ENCODE peak calls at places on chromosomes 11 and 22, in seven cellular contexts. One of them, this sample, is unnamed.

GRCh38 chr11:133362921-133363320 is 169.4 kb downstream of the OPCML start:
- DNase-seq in activated T-cell treated with anti-CD3 and anti-CD28 coated beads for 48 hours: no peak
- DNase-seq in stimulated activated CD4-positive, alpha-beta T cell treated with anti-CD3 and anti-CD28 coated beads, Interleukin-15, amount 100 ng/mL, for 1 hour: no peak
- DNase-seq in T follicular helper cell: no peak
- DNase-seq in M059J: no peak
- DNase-seq in epithelial cell of prostate: no peak
- DNase-seq in stimulated activated CD8-positive, alpha-beta memory T cell treated with anti-CD3 and anti-CD28 coated beads, Interleukin-15, amount 100 ng/mL, for 24 hours: no peak
- DNase-seq in this sample: no peak

GRCh38 chr11:46388619-46389449 is 2.7 kb downstream of the CHRM4 start:
- DNase-seq in stimulated activated CD4-positive, alpha-beta T cell treated with anti-CD3 and anti-CD28 coated beads, Interleukin-15, amount 100 ng/mL, for 1 hour: no peak
- DNase-seq in epithelial cell of prostate: no peak
- DNase-seq in activated T-cell treated with anti-CD3 and anti-CD28 coated beads for 48 hours: no peak
- DNase-seq in M059J: no peak
- DNase-seq in T follicular helper cell: no peak
- DNase-seq in stimulated activated CD8-positive, alpha-beta memory T cell treated with anti-CD3 and anti-CD28 coated beads, Interleukin-15, amount 100 ng/mL, for 24 hours: no peak
- DNase-seq in this sample: no peak

GRCh38 chr11:78812513-78813293 is 238.0 kb upstream of the NARS2 start:
- DNase-seq in epithelial cell of prostate: no peak
- DNase-seq in stimulated activated CD4-positive, alpha-beta T cell treated with anti-CD3 and anti-CD28 coated beads, Interleukin-15, amount 100 ng/mL, for 1 hour: no peak
- DNase-seq in M059J: peak
- DNase-seq in T follicular helper cell: no peak
- DNase-seq in stimulated activated CD8-positive, alpha-beta memory T cell treated with anti-CD3 and anti-CD28 coated beads, Interleukin-15, amount 100 ng/mL, for 24 hours: no peak
- DNase-seq in activated T-cell treated with anti-CD3 and anti-CD28 coated beads for 48 hours: no peak
- DNase-seq in this sample: no peak

GRCh38 chr22:23553922-23554870 is 25.9 kb downstream of the IGLL1 start:
- DNase-seq in M059J: no peak
- DNase-seq in stimulated activated CD8-positive, alpha-beta memory T cell treated with anti-CD3 and anti-CD28 coated beads, Interleukin-15, amount 100 ng/mL, for 24 hours: no peak
- DNase-seq in activated T-cell treated with anti-CD3 and anti-CD28 coated beads for 48 hours: no peak
- DNase-seq in epithelial cell of prostate: no peak
- DNase-seq in T follicular helper cell: no peak
- DNase-seq in stimulated activated CD4-positive, alpha-beta T cell treated with anti-CD3 and anti-CD28 coated beads, Interleukin-15, amount 100 ng/mL, for 1 hour: no peak
- DNase-seq in this sample: no peak

GRCh38 chr11:35155677-35156076 is 16.7 kb downstream of the CD44 start:
- DNase-seq in epithelial cell of prostate: no peak
- DNase-seq in stimulated activated CD8-positive, alpha-beta memory T cell treated with anti-CD3 and anti-CD28 coated beads, Interleukin-15, amount 100 ng/mL, for 24 hours: no peak
- DNase-seq in M059J: no peak
- DNase-seq in T follicular helper cell: no peak
- DNase-seq in stimulated activated CD4-positive, alpha-beta T cell treated with anti-CD3 and anti-CD28 coated beads, Interleukin-15, amount 100 ng/mL, for 1 hour: no peak
- DNase-seq in activated T-cell treated with anti-CD3 and anti-CD28 coated beads for 48 hours: no peak
- DNase-seq in this sample: no peak

GRCh38 chr22:31130873-31131272 is 8.1 kb downstream of the INPP5J start:
- DNase-seq in T follicular helper cell: no peak
- DNase-seq in stimulated activated CD8-positive, alpha-beta memory T cell treated with anti-CD3 and anti-CD28 coated beads, Interleukin-15, amount 100 ng/mL, for 24 hours: no peak
- DNase-seq in stimulated activated CD4-positive, alpha-beta T cell treated with anti-CD3 and anti-CD28 coated beads, Interleukin-15, amount 100 ng/mL, for 1 hour: no peak
- DNase-seq in M059J: no peak
- DNase-seq in epithelial cell of prostate: no peak
- DNase-seq in activated T-cell treated with anti-CD3 and anti-CD28 coated beads for 48 hours: no peak
- DNase-seq in this sample: no peak

GRCh38 chr22:38074181-38075104 is 9.5 kb downstream of the SLC16A8 start:
- DNase-seq in stimulated activated CD8-positive, alpha-beta memory T cell treated with anti-CD3 and anti-CD28 coated beads, Interleukin-15, amount 100 ng/mL, for 24 hours: no peak
- DNase-seq in activated T-cell treated with anti-CD3 and anti-CD28 coated beads for 48 hours: no peak
- DNase-seq in epithelial cell of prostate: no peak
- DNase-seq in M059J: no peak
- DNase-seq in T follicular helper cell: no peak
- DNase-seq in stimulated activated CD4-positive, alpha-beta T cell treated with anti-CD3 and anti-CD28 coated beads, Interleukin-15, amount 100 ng/mL, for 1 hour: no peak
- DNase-seq in this sample: no peak

GRCh38 chr11:111983187-111983986 is 41.8 kb upstream of the DLAT start:
- DNase-seq in T follicular helper cell: no peak
- DNase-seq in activated T-cell treated with anti-CD3 and anti-CD28 coated beads for 48 hours: no peak
- DNase-seq in epithelial cell of prostate: no peak
- DNase-seq in M059J: no peak
- DNase-seq in stimulated activated CD8-positive, alpha-beta memory T cell treated with anti-CD3 and anti-CD28 coated beads, Interleukin-15, amount 100 ng/mL, for 24 hours: no peak
- DNase-seq in stimulated activated CD4-positive, alpha-beta T cell treated with anti-CD3 and anti-CD28 coated beads, Interleukin-15, amount 100 ng/mL, for 1 hour: no peak
- DNase-seq in this sample: no peak

GRCh38 chr22:17379939-17380710 is 10.9 kb downstream of the CECR2 start:
- DNase-seq in T follicular helper cell: no peak
- DNase-seq in stimulated activated CD4-positive, alpha-beta T cell treated with anti-CD3 and anti-CD28 coated beads, Interleukin-15, amount 100 ng/mL, for 1 hour: no peak
- DNase-seq in M059J: no peak
- DNase-seq in activated T-cell treated with anti-CD3 and anti-CD28 coated beads for 48 hours: no peak
- DNase-seq in stimulated activated CD8-positive, alpha-beta memory T cell treated with anti-CD3 and anti-CD28 coated beads, Interleukin-15, amount 100 ng/mL, for 24 hours: no peak
- DNase-seq in epithelial cell of prostate: no peak
- DNase-seq in this sample: no peak

GRCh38 chr22:31327786-31328544 is 18.2 kb downstream of the PATZ1 start:
- DNase-seq in T follicular helper cell: no peak
- DNase-seq in M059J: no peak
- DNase-seq in epithelial cell of prostate: no peak
- DNase-seq in stimulated activated CD8-positive, alpha-beta memory T cell treated with anti-CD3 and anti-CD28 coated beads, Interleukin-15, amount 100 ng/mL, for 24 hours: no peak
- DNase-seq in activated T-cell treated with anti-CD3 and anti-CD28 coated beads for 48 hours: no peak
- DNase-seq in stimulated activated CD4-positive, alpha-beta T cell treated with anti-CD3 and anti-CD28 coated beads, Interleukin-15, amount 100 ng/mL, for 1 hour: no peak
- DNase-seq in this sample: peak

GRCh38 chr22:45612940-45613339 is 58.7 kb upstream of the ATXN10 start:
- DNase-seq in epithelial cell of prostate: no peak
- DNase-seq in stimulated activated CD8-positive, alpha-beta memory T cell treated with anti-CD3 and anti-CD28 coated beads, Interleukin-15, amount 100 ng/mL, for 24 hours: no peak
- DNase-seq in activated T-cell treated with anti-CD3 and anti-CD28 coated beads for 48 hours: no peak
- DNase-seq in T follicular helper cell: no peak
- DNase-seq in stimulated activated CD4-positive, alpha-beta T cell treated with anti-CD3 and anti-CD28 coated beads, Interleukin-15, amount 100 ng/mL, for 1 hour: no peak
- DNase-seq in M059J: peak
- DNase-seq in this sample: no peak

GRCh38 chr11:12207384-12208150 is 97.2 kb downstream of the MICAL2 start:
- DNase-seq in activated T-cell treated with anti-CD3 and anti-CD28 coated beads for 48 hours: peak
- DNase-seq in stimulated activated CD8-positive, alpha-beta memory T cell treated with anti-CD3 and anti-CD28 coated beads, Interleukin-15, amount 100 ng/mL, for 24 hours: no peak
- DNase-seq in M059J: peak
- DNase-seq in stimulated activated CD4-positive, alpha-beta T cell treated with anti-CD3 and anti-CD28 coated beads, Interleukin-15, amount 100 ng/mL, for 1 hour: no peak
- DNase-seq in epithelial cell of prostate: no peak
- DNase-seq in T follicular helper cell: no peak
- DNase-seq in this sample: peak

GRCh38 chr11:61972796-61973602 is 5.6 kb upstream of the FTH1 start:
- DNase-seq in activated T-cell treated with anti-CD3 and anti-CD28 coated beads for 48 hours: no peak
- DNase-seq in M059J: peak
- DNase-seq in stimulated activated CD4-positive, alpha-beta T cell treated with anti-CD3 and anti-CD28 coated beads, Interleukin-15, amount 100 ng/mL, for 1 hour: no peak
- DNase-seq in epithelial cell of prostate: peak
- DNase-seq in T follicular helper cell: no peak
- DNase-seq in stimulated activated CD8-positive, alpha-beta memory T cell treated with anti-CD3 and anti-CD28 coated beads, Interleukin-15, amount 100 ng/mL, for 24 hours: no peak
- DNase-seq in this sample: peak

GRCh38 chr11:133082453-133082781 is 449.9 kb downstream of the OPCML start:
- DNase-seq in activated T-cell treated with anti-CD3 and anti-CD28 coated beads for 48 hours: no peak
- DNase-seq in M059J: no peak
- DNase-seq in T follicular helper cell: no peak
- DNase-seq in stimulated activated CD4-positive, alpha-beta T cell treated with anti-CD3 and anti-CD28 coated beads, Interleukin-15, amount 100 ng/mL, for 1 hour: no peak
- DNase-seq in epithelial cell of prostate: no peak
- DNase-seq in stimulated activated CD8-positive, alpha-beta memory T cell treated with anti-CD3 and anti-CD28 coated beads, Interleukin-15, amount 100 ng/mL, for 24 hours: no peak
- DNase-seq in this sample: no peak

GRCh38 chr11:73991471-73992006 is 8.9 kb upstream of the UCP2 start:
- DNase-seq in M059J: no peak
- DNase-seq in stimulated activated CD8-positive, alpha-beta memory T cell treated with anti-CD3 and anti-CD28 coated beads, Interleukin-15, amount 100 ng/mL, for 24 hours: no peak
- DNase-seq in stimulated activated CD4-positive, alpha-beta T cell treated with anti-CD3 and anti-CD28 coated beads, Interleukin-15, amount 100 ng/mL, for 1 hour: no peak
- DNase-seq in epithelial cell of prostate: no peak
- DNase-seq in activated T-cell treated with anti-CD3 and anti-CD28 coated beads for 48 hours: no peak
- DNase-seq in T follicular helper cell: no peak
- DNase-seq in this sample: no peak

GRCh38 chr22:50672471-50673230 is at the start of gene SHANK3:
- DNase-seq in stimulated activated CD4-positive, alpha-beta T cell treated with anti-CD3 and anti-CD28 coated beads, Interleukin-15, amount 100 ng/mL, for 1 hour: no peak
- DNase-seq in epithelial cell of prostate: no peak
- DNase-seq in T follicular helper cell: no peak
- DNase-seq in activated T-cell treated with anti-CD3 and anti-CD28 coated beads for 48 hours: no peak
- DNase-seq in M059J: no peak
- DNase-seq in stimulated activated CD8-positive, alpha-beta memory T cell treated with anti-CD3 and anti-CD28 coated beads, Interleukin-15, amount 100 ng/mL, for 24 hours: no peak
- DNase-seq in this sample: no peak

GRCh38 chr11:64040684-64041267 is 5.0 kb downstream of the FLRT1 start:
- DNase-seq in stimulated activated CD8-positive, alpha-beta memory T cell treated with anti-CD3 and anti-CD28 coated beads, Interleukin-15, amount 100 ng/mL, for 24 hours: no peak
- DNase-seq in M059J: no peak
- DNase-seq in epithelial cell of prostate: no peak
- DNase-seq in activated T-cell treated with anti-CD3 and anti-CD28 coated beads for 48 hours: no peak
- DNase-seq in T follicular helper cell: no peak
- DNase-seq in stimulated activated CD4-positive, alpha-beta T cell treated with anti-CD3 and anti-CD28 coated beads, Interleukin-15, amount 100 ng/mL, for 1 hour: no peak
- DNase-seq in this sample: peak

GRCh38 chr11:75654314-75654713 is 14.5 kb downstream of the MAP6 start:
- DNase-seq in activated T-cell treated with anti-CD3 and anti-CD28 coated beads for 48 hours: no peak
- DNase-seq in T follicular helper cell: no peak
- DNase-seq in stimulated activated CD8-positive, alpha-beta memory T cell treated with anti-CD3 and anti-CD28 coated beads, Interleukin-15, amount 100 ng/mL, for 24 hours: no peak
- DNase-seq in stimulated activated CD4-positive, alpha-beta T cell treated with anti-CD3 and anti-CD28 coated beads, Interleukin-15, amount 100 ng/mL, for 1 hour: no peak
- DNase-seq in epithelial cell of prostate: peak
- DNase-seq in M059J: peak
- DNase-seq in this sample: no peak

GRCh38 chr11:75853971-75854370 is 39.0 kb downstream of the UVRAG start:
- DNase-seq in epithelial cell of prostate: peak
- DNase-seq in T follicular helper cell: no peak
- DNase-seq in activated T-cell treated with anti-CD3 and anti-CD28 coated beads for 48 hours: no peak
- DNase-seq in M059J: peak
- DNase-seq in stimulated activated CD4-positive, alpha-beta T cell treated with anti-CD3 and anti-CD28 coated beads, Interleukin-15, amount 100 ng/mL, for 1 hour: no peak
- DNase-seq in stimulated activated CD8-positive, alpha-beta memory T cell treated with anti-CD3 and anti-CD28 coated beads, Interleukin-15, amount 100 ng/mL, for 24 hours: no peak
- DNase-seq in this sample: no peak

GRCh38 chr11:78351193-78351592 is 66.4 kb downstream of the GAB2 start:
- DNase-seq in epithelial cell of prostate: no peak
- DNase-seq in T follicular helper cell: no peak
- DNase-seq in activated T-cell treated with anti-CD3 and anti-CD28 coated beads for 48 hours: no peak
- DNase-seq in stimulated activated CD8-positive, alpha-beta memory T cell treated with anti-CD3 and anti-CD28 coated beads, Interleukin-15, amount 100 ng/mL, for 24 hours: no peak
- DNase-seq in M059J: no peak
- DNase-seq in stimulated activated CD4-positive, alpha-beta T cell treated with anti-CD3 and anti-CD28 coated beads, Interleukin-15, amount 100 ng/mL, for 1 hour: no peak
- DNase-seq in this sample: no peak

GRCh38 chr11:110367571-110367970 is 62.2 kb upstream of the FDX1 start:
- DNase-seq in activated T-cell treated with anti-CD3 and anti-CD28 coated beads for 48 hours: no peak
- DNase-seq in stimulated activated CD8-positive, alpha-beta memory T cell treated with anti-CD3 and anti-CD28 coated beads, Interleukin-15, amount 100 ng/mL, for 24 hours: no peak
- DNase-seq in T follicular helper cell: no peak
- DNase-seq in M059J: no peak
- DNase-seq in stimulated activated CD4-positive, alpha-beta T cell treated with anti-CD3 and anti-CD28 coated beads, Interleukin-15, amount 100 ng/mL, for 1 hour: no peak
- DNase-seq in epithelial cell of prostate: no peak
- DNase-seq in this sample: peak

GRCh38 chr22:19825016-19825339 is 29.7 kb downstream of the GNB1L start:
- DNase-seq in M059J: no peak
- DNase-seq in activated T-cell treated with anti-CD3 and anti-CD28 coated beads for 48 hours: no peak
- DNase-seq in epithelial cell of prostate: no peak
- DNase-seq in stimulated activated CD8-positive, alpha-beta memory T cell treated with anti-CD3 and anti-CD28 coated beads, Interleukin-15, amount 100 ng/mL, for 24 hours: no peak
- DNase-seq in stimulated activated CD4-positive, alpha-beta T cell treated with anti-CD3 and anti-CD28 coated beads, Interleukin-15, amount 100 ng/mL, for 1 hour: no peak
- DNase-seq in T follicular helper cell: no peak
- DNase-seq in this sample: no peak

GRCh38 chr22:32348031-32348611 is 9.5 kb upstream of the RFPL3 start:
- DNase-seq in stimulated activated CD8-positive, alpha-beta memory T cell treated with anti-CD3 and anti-CD28 coated beads, Interleukin-15, amount 100 ng/mL, for 24 hours: no peak
- DNase-seq in T follicular helper cell: no peak
- DNase-seq in M059J: no peak
- DNase-seq in activated T-cell treated with anti-CD3 and anti-CD28 coated beads for 48 hours: no peak
- DNase-seq in stimulated activated CD4-positive, alpha-beta T cell treated with anti-CD3 and anti-CD28 coated beads, Interleukin-15, amount 100 ng/mL, for 1 hour: no peak
- DNase-seq in epithelial cell of prostate: no peak
- DNase-seq in this sample: no peak

GRCh38 chr11:59698506-59698905 is 15.1 kb downstream of the OR10V1 start:
- DNase-seq in M059J: no peak
- DNase-seq in stimulated activated CD8-positive, alpha-beta memory T cell treated with anti-CD3 and anti-CD28 coated beads, Interleukin-15, amount 100 ng/mL, for 24 hours: no peak
- DNase-seq in T follicular helper cell: no peak
- DNase-seq in activated T-cell treated with anti-CD3 and anti-CD28 coated beads for 48 hours: no peak
- DNase-seq in stimulated activated CD4-positive, alpha-beta T cell treated with anti-CD3 and anti-CD28 coated beads, Interleukin-15, amount 100 ng/mL, for 1 hour: no peak
- DNase-seq in epithelial cell of prostate: no peak
- DNase-seq in this sample: no peak

GRCh38 chr11:94647926-94648325 is 80.8 kb downstream of the PIWIL4 start:
- DNase-seq in epithelial cell of prostate: no peak
- DNase-seq in T follicular helper cell: no peak
- DNase-seq in M059J: no peak
- DNase-seq in stimulated activated CD8-positive, alpha-beta memory T cell treated with anti-CD3 and anti-CD28 coated beads, Interleukin-15, amount 100 ng/mL, for 24 hours: no peak
- DNase-seq in activated T-cell treated with anti-CD3 and anti-CD28 coated beads for 48 hours: no peak
- DNase-seq in stimulated activated CD4-positive, alpha-beta T cell treated with anti-CD3 and anti-CD28 coated beads, Interleukin-15, amount 100 ng/mL, for 1 hour: no peak
- DNase-seq in this sample: no peak

GRCh38 chr22:17808688-17809403 is 34.6 kb upstream of the BID start:
- DNase-seq in stimulated activated CD4-positive, alpha-beta T cell treated with anti-CD3 and anti-CD28 coated beads, Interleukin-15, amount 100 ng/mL, for 1 hour: no peak
- DNase-seq in stimulated activated CD8-positive, alpha-beta memory T cell treated with anti-CD3 and anti-CD28 coated beads, Interleukin-15, amount 100 ng/mL, for 24 hours: no peak
- DNase-seq in T follicular helper cell: no peak
- DNase-seq in epithelial cell of prostate: no peak
- DNase-seq in activated T-cell treated with anti-CD3 and anti-CD28 coated beads for 48 hours: no peak
- DNase-seq in M059J: no peak
- DNase-seq in this sample: no peak

GRCh38 chr11:125356736-125357292 is 139.3 kb downstream of the FEZ1 start:
- DNase-seq in stimulated activated CD8-positive, alpha-beta memory T cell treated with anti-CD3 and anti-CD28 coated beads, Interleukin-15, amount 100 ng/mL, for 24 hours: no peak
- DNase-seq in activated T-cell treated with anti-CD3 and anti-CD28 coated beads for 48 hours: no peak
- DNase-seq in M059J: no peak
- DNase-seq in epithelial cell of prostate: no peak
- DNase-seq in stimulated activated CD4-positive, alpha-beta T cell treated with anti-CD3 and anti-CD28 coated beads, Interleukin-15, amount 100 ng/mL, for 1 hour: no peak
- DNase-seq in T follicular helper cell: no peak
- DNase-seq in this sample: no peak

GRCh38 chr11:19216709-19217374 is 15.1 kb upstream of the CSRP3 start:
- DNase-seq in activated T-cell treated with anti-CD3 and anti-CD28 coated beads for 48 hours: no peak
- DNase-seq in M059J: peak
- DNase-seq in stimulated activated CD8-positive, alpha-beta memory T cell treated with anti-CD3 and anti-CD28 coated beads, Interleukin-15, amount 100 ng/mL, for 24 hours: no peak
- DNase-seq in T follicular helper cell: no peak
- DNase-seq in stimulated activated CD4-positive, alpha-beta T cell treated with anti-CD3 and anti-CD28 coated beads, Interleukin-15, amount 100 ng/mL, for 1 hour: no peak
- DNase-seq in epithelial cell of prostate: peak
- DNase-seq in this sample: no peak

GRCh38 chr11:134576286-134576685 is 164.2 kb upstream of the B3GAT1 start:
- DNase-seq in activated T-cell treated with anti-CD3 and anti-CD28 coated beads for 48 hours: no peak
- DNase-seq in T follicular helper cell: no peak
- DNase-seq in stimulated activated CD8-positive, alpha-beta memory T cell treated with anti-CD3 and anti-CD28 coated beads, Interleukin-15, amount 100 ng/mL, for 24 hours: no peak
- DNase-seq in M059J: no peak
- DNase-seq in stimulated activated CD4-positive, alpha-beta T cell treated with anti-CD3 and anti-CD28 coated beads, Interleukin-15, amount 100 ng/mL, for 1 hour: no peak
- DNase-seq in epithelial cell of prostate: no peak
- DNase-seq in this sample: no peak

GRCh38 chr11:10893713-10894112 is 35.9 kb upstream of the ZBED5 start:
- DNase-seq in M059J: peak
- DNase-seq in epithelial cell of prostate: no peak
- DNase-seq in activated T-cell treated with anti-CD3 and anti-CD28 coated beads for 48 hours: no peak
- DNase-seq in T follicular helper cell: no peak
- DNase-seq in stimulated activated CD4-positive, alpha-beta T cell treated with anti-CD3 and anti-CD28 coated beads, Interleukin-15, amount 100 ng/mL, for 1 hour: no peak
- DNase-seq in stimulated activated CD8-positive, alpha-beta memory T cell treated with anti-CD3 and anti-CD28 coated beads, Interleukin-15, amount 100 ng/mL, for 24 hours: no peak
- DNase-seq in this sample: no peak